ENCODE peak calls at places on chromosomes 13 and 19, in five cellular contexts. W, N, P, X and V are unnamed samples.

GRCh38 chr19:15280915-15281683 is 48.9 kb upstream of the EPHX3 start:
- DNase-seq in W (peak; percentile 86), N (no peak), P (peak; percentile 94), X (peak; percentile 95), V (peak; percentile 75)

GRCh38 chr19:13807421-13808021 is 12.3 kb downstream of the ZSWIM4 start:
- DNase-seq in W (no peak), N (no peak), P (no peak), X (no peak), V (no peak)

GRCh38 chr13:50410921-50411712 is 395.9 kb downstream of the KCNRG start:
- DNase-seq in W (peak; percentile 28), N (peak; percentile 70), P (peak; percentile 71), X (no peak), V (no peak)

GRCh38 chr19:35860818-35861639 is 4.3 kb downstream of the KIRREL2 start:
- DNase-seq in W (no peak), N (peak; percentile 88), P (no peak), X (peak; percentile 83), V (peak; percentile 48)

GRCh38 chr19:18987456-18987855 is 45.9 kb downstream of the SUGP2 start:
- DNase-seq in W (no peak), N (no peak), P (no peak), X (no peak), V (no peak)

GRCh38 chr13:52447354-52447753 is 3.1 kb downstream of the VPS36 start:
- DNase-seq in W (no peak), N (no peak), P (no peak), X (no peak), V (no peak)

GRCh38 chr13:44854264-44855060 is 134.8 kb downstream of the NUFIP1 start:
- DNase-seq in W (no peak), N (peak; percentile 15), P (no peak), X (no peak), V (peak; percentile 82)

GRCh38 chr19:17872251-17873001 is 681 bp downstream of the SLC5A5 start:
- DNase-seq in W (no peak), N (no peak), P (no peak), X (peak; percentile 88), V (no peak)

GRCh38 chr13:36362251-36362650 is 16.1 kb upstream of the SPART start:
- DNase-seq in W (no peak), N (no peak), P (peak; percentile 91), X (no peak), V (no peak)

GRCh38 chr19:56253737-56254136 is 18.8 kb upstream of the EDDM13 start:
- DNase-seq in W (no peak), N (peak; percentile 26), P (peak; percentile 84), X (no peak), V (no peak)

GRCh38 chr19:45779231-45780145 is 2.8 kb downstream of the DMPK start:
- DNase-seq in W (peak; percentile 86), N (peak; percentile 93), P (peak; percentile 57), X (peak; percentile 97), V (peak; percentile 98)

GRCh38 chr13:36850790-36851438 is 31.9 kb downstream of the RFXAP start:
- DNase-seq in W (no peak), N (peak; percentile 30), P (no peak), X (no peak), V (no peak)

GRCh38 chr13:35157143-35157755 is 215.2 kb downstream of the NBEA start:
- DNase-seq in W (no peak), N (peak; percentile 49), P (peak; percentile 85), X (no peak), V (no peak)

GRCh38 chr13:23828866-23829265 is 60.3 kb downstream of the MIPEP start:
- DNase-seq in W (no peak), N (no peak), P (peak; percentile 7), X (no peak), V (no peak)

GRCh38 chr13:21342699-21343442 is 116.2 kb downstream of the ZDHHC20 start:
- DNase-seq in W (no peak), N (no peak), P (no peak), X (no peak), V (no peak)
- H3K4me1 ChIP-seq in W (no peaks in the 10 kb centered on the region), N (no peaks in the 10 kb centered on the region), P (no peaks in the 10 kb centered on the region), X (peaks cover 5% of the 10 kb centered on the region), V (no peaks in the 10 kb centered on the region)

GRCh38 chr19:10961073-10961762 is 388 bp downstream of the SMARCA4 start:
- DNase-seq in W (no peak), N (peak; percentile 60), P (peak; percentile 64), X (no peak), V (peak; percentile 61)

GRCh38 chr19:10961763-10962536 is 1.1 kb downstream of the SMARCA4 start:
- DNase-seq in W (no peak), N (no peak), P (peak; percentile 42), X (no peak), V (no peak)

GRCh38 chr19:10963865-10964264 is 3.0 kb downstream of the SMARCA4 start:
- DNase-seq in W (no peak), N (no peak), P (no peak), X (no peak), V (no peak)

GRCh38 chr19:10962863-10963262 is 2.0 kb downstream of the SMARCA4 start:
- DNase-seq in W (no peak), N (no peak), P (no peak), X (no peak), V (no peak)

GRCh38 chr19:10960314-10961072 is at the start of gene SMARCA4:
- DNase-seq in W (peak; percentile 93), N (peak; percentile 99), P (peak; percentile 99), X (peak; percentile 100), V (peak; percentile 99)
- H3K4me3 ChIP-seq in W (peak within 1 kb of the TSS; percentile 74), N (peak within 1 kb of the TSS; percentile 97), P (peak within 1 kb of the TSS; percentile 99), X (peak within 1 kb of the TSS; percentile 93), V (peak within 1 kb of the TSS; percentile 90)

GRCh38 chr19:40283414-40284250 is 1.5 kb downstream of the AKT2 start:
- DNase-seq in W (no peak), N (no peak), P (peak; percentile 24), X (no peak), V (no peak)
- H3K4me1 ChIP-seq in W (peaks cover 40% of the 10 kb centered on the region), N (peaks cover 29% of the 10 kb centered on the region), P (peaks cover 72% of the 10 kb centered on the region), X (peaks cover 66% of the 10 kb centered on the region), V (peaks cover 50% of the 10 kb centered on the region)

GRCh38 chr19:8576273-8576993 is 809 bp downstream of the MYO1F start:
- DNase-seq in W (no peak), N (no peak), P (no peak), X (no peak), V (no peak)

GRCh38 chr19:8577741-8578140 is 499 bp upstream of the MYO1F start:
- DNase-seq in W (no peak), N (no peak), P (no peak), X (no peak), V (no peak)

GRCh38 chr19:8573316-8573715 is 3.9 kb downstream of the MYO1F start:
- DNase-seq in W (no peak), N (no peak), P (no peak), X (no peak), V (no peak)

GRCh38 chr19:8577247-8577646 is at the start of gene MYO1F:
- DNase-seq in W (peak; percentile 61), N (no peak), P (no peak), X (no peak), V (peak; percentile 41)

DNA sequence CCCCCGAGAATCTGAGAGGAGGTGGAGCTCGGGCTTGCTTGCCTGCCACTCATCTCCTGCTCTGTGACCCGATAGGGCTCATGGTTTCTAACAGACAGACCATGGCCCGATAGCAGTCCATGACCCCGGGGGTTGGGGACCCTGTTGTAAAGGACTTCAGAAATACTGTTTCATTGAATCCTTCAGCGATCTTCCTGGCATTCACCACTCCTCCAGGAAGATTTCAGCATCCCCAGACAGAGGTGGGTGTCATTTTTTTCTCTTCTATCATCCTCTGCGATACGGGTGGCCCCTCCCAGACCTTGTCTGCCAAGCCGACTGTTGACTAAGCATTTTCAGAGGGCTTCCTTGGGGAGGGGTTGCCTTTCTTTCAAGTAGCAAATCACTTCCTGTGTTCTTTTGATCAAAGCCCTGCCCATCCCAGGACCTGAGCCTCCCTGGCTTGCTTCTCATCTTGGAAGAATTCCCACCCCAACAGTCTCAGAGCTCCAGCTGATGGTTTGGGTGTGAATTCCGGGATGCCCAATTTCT is 1.7 kb downstream of the MYO1F start:
- DNase-seq in W (no peak), N (no peak), P (no peak), X (no peak), V (no peak)
- H3K4me3 ChIP-seq in W (no peak overlapping the region), N (no peak overlapping the region), P (no peak overlapping the region), X (peak overlapping the region; percentile 48), V (peak overlapping the region; percentile 40)